ENCODE peak calls at places on chromosomes 13 and 19, in four cellular contexts. B, I, S and N are unnamed samples.
A peak's percentile ranks its signal among the peaks of the same experiment; 100 is the strongest.

GRCh38 chr19:42095814-42096230 is 19.9 kb downstream of the ZNF574 start:
- DNase-seq in B (no peak), I (peak; percentile 96), S (no peak), N (no peak)

GRCh38 chr13:29429496-29429895 is 166.0 kb downstream of the SLC7A1 start:
- DNase-seq in B (no peak), I (no peak), S (no peak), N (no peak)

GRCh38 chr19:8149261-8150094 is at the start of gene FBN3:
- DNase-seq in B (no peak), I (peak; percentile 89), S (no peak), N (no peak)

GRCh38 chr19:28234637-28235036 is 978.3 kb downstream of the UQCRFS1 start:
- DNase-seq in B (no peak), I (peak; percentile 35), S (no peak), N (no peak)

GRCh38 chr19:17615889-17616685 is 60.6 kb downstream of the COLGALT1 start:
- DNase-seq in B (no peak), I (peak; percentile 67), S (no peak), N (no peak)

GRCh38 chr13:95924389-95924994 is 128.7 kb downstream of the UGGT2 start:
- DNase-seq in B (peak; percentile 40), I (peak; percentile 57), S (no peak), N (no peak)

GRCh38 chr13:42968906-42969305 is 23.1 kb downstream of the EPSTI1 start:
- DNase-seq in B (no peak), I (peak; percentile 77), S (no peak), N (no peak)

GRCh38 chr13:105665284-105665683 is 870.2 kb downstream of the EFNB2 start:
- DNase-seq in B (no peak), I (no peak), S (no peak), N (no peak)

GRCh38 chr13:33164331-33164730 is 121.2 kb downstream of the STARD13 start:
- DNase-seq in B (no peak), I (no peak), S (no peak), N (no peak)

GRCh38 chr13:40384976-40385857 is 281.2 kb downstream of the FOXO1 start:
- DNase-seq in B (no peak), I (no peak), S (no peak), N (no peak)

GRCh38 chr19:33883869-33884519 is 87.3 kb downstream of the KCTD15 start:
- DNase-seq in B (no peak), I (peak; percentile 80), S (no peak), N (no peak)

GRCh38 chr19:46384396-46384795 is 29.0 kb downstream of the CCDC8 start:
- DNase-seq in B (no peak), I (peak; percentile 13), S (peak; percentile 54), N (no peak)

GRCh38 chr19:48795855-48796142 is 15.0 kb downstream of the BCAT2 start:
- DNase-seq in B (no peak), I (no peak), S (peak; percentile 87), N (no peak)

GRCh38 chr13:97346561-97347254 is 87.3 kb upstream of the RAP2A start:
- DNase-seq in B (no peak), I (no peak), S (no peak), N (no peak)

GRCh38 chr19:41754596-41754995 is 734 bp upstream of the CEACAM6 start:
- DNase-seq in B (no peak), I (no peak), S (no peak), N (no peak)

GRCh38 chr19:33458807-33459206 is 62.8 kb downstream of the PEPD start:
- DNase-seq in B (no peak), I (peak; percentile 28), S (peak; percentile 23), N (no peak)

GRCh38 chr19:45160870-45161714 is at the start of gene NKPD1:
- DNase-seq in B (no peak), I (peak; percentile 78), S (no peak), N (no peak)

GRCh38 chr19:17259118-17259780 is 5.3 kb downstream of the USHBP1 start:
- DNase-seq in B (no peak), I (no peak), S (no peak), N (no peak)

GRCh38 chr13:60047943-60048342 is 115.8 kb downstream of the DIAPH3 start:
- DNase-seq in B (no peak), I (no peak), S (no peak), N (no peak)

GRCh38 chr13:86870388-86870966 is 800.7 kb upstream of the SLITRK5 start:
- DNase-seq in B (no peak), I (no peak), S (no peak), N (no peak)

GRCh38 chr13:45527699-45528462 is 63.1 kb downstream of the COG3 start:
- DNase-seq in B (no peak), I (no peak), S (no peak), N (no peak)

GRCh38 chr13:112573710-112574109 is 14.2 kb downstream of the TUBGCP3 start:
- DNase-seq in B (no peak), I (no peak), S (no peak), N (no peak)

GRCh38 chr13:41456768-41457588 is at the start of gene RGCC:
- DNase-seq in B (no peak), I (peak; percentile 89), S (peak; percentile 86), N (no peak)

GRCh38 chr13:93966267-93966936 is 513.1 kb downstream of the DCT start:
- DNase-seq in B (no peak), I (no peak), S (no peak), N (no peak)

GRCh38 chr13:31073859-31074718 is 87.6 kb downstream of the HSPH1 start:
- DNase-seq in B (no peak), I (no peak), S (no peak), N (no peak)

GRCh38 chr19:7788178-7788932 is 25.3 kb downstream of the CLEC4M start:
- DNase-seq in B (no peak), I (peak; percentile 75), S (no peak), N (no peak)

GRCh38 chr13:92843549-92843948 is 383.1 kb upstream of the GPC6 start:
- DNase-seq in B (peak; percentile 35), I (no peak), S (no peak), N (no peak)

GRCh38 chr19:16795731-16796130 is 33.5 kb upstream of the SIN3B start:
- DNase-seq in B (no peak), I (no peak), S (no peak), N (no peak)

GRCh38 chr13:77330009-77330471 is 3.1 kb upstream of the MYCBP2 start:
- DNase-seq in B (no peak), I (no peak), S (no peak), N (no peak)

GRCh38 chr19:19835560-19836038 is 14.0 kb upstream of the ZNF506 start:
- DNase-seq in B (no peak), I (no peak), S (no peak), N (no peak)

GRCh38 chr19:40610396-40611064 is 9.4 kb downstream of the LTBP4 start:
- DNase-seq in B (no peak), I (no peak), S (peak; percentile 88), N (no peak)

GRCh38 chr13:50081899-50082425 is 66.7 kb downstream of the KCNRG start:
- DNase-seq in B (peak; percentile 98), I (peak; percentile 100), S (peak; percentile 99), N (peak; percentile 88)
- TF ChIP-seq CTCF in B (no peak), I (no peak), S (no peak), N (no peak)

GRCh38 chr13:53311561-53311960 is 282.9 kb downstream of the OLFM4 start:
- DNase-seq in B (no peak), I (peak; percentile 52), S (no peak), N (no peak)
- TF ChIP-seq CTCF in B (no peak), I (peak; percentile 75), S (no peak), N (no peak)

GRCh38 chr19:35053667-35054293 is 12.3 kb downstream of the HPN start:
- DNase-seq in B (no peak), I (no peak), S (no peak), N (no peak)

GRCh38 chr19:35058370-35058769 is 16.8 kb downstream of the HPN start:
- DNase-seq in B (no peak), I (no peak), S (no peak), N (no peak)

GRCh38 chr19:35054626-35055025 is 13.1 kb downstream of the HPN start:
- DNase-seq in B (no peak), I (no peak), S (no peak), N (no peak)

GRCh38 chr19:35056513-35057063 is 15.1 kb downstream of the HPN start:
- DNase-seq in B (no peak), I (no peak), S (no peak), N (no peak)

DNA sequence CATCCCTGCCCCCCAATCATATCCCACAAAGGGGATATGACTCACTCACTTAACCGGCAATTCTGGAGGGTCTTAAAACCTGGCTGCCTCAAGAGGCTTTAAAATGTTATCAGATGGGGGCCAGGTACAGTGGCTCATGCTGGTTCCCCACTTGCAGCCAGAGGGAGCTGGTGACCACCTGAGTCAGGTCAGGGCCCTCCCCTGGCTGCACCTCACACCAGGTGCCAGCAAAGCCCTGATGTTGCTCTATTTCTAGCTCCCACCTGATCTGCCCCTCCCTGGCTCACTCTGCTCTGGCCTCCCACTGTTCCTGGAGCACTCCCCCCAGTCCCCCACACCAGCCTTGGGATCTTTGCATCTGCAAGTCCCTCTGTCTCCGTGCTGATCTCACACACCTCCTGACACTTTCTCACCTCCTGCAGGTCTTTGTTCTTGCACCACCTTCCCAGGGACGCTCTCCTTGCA is 14.2 kb downstream of the HPN start:
- DNase-seq in B (no peak), I (peak; percentile 96), S (no peak), N (no peak)
- TF ChIP-seq CTCF in B (no peak), I (peak; percentile 84), S (no peak), N (no peak)

DNA sequence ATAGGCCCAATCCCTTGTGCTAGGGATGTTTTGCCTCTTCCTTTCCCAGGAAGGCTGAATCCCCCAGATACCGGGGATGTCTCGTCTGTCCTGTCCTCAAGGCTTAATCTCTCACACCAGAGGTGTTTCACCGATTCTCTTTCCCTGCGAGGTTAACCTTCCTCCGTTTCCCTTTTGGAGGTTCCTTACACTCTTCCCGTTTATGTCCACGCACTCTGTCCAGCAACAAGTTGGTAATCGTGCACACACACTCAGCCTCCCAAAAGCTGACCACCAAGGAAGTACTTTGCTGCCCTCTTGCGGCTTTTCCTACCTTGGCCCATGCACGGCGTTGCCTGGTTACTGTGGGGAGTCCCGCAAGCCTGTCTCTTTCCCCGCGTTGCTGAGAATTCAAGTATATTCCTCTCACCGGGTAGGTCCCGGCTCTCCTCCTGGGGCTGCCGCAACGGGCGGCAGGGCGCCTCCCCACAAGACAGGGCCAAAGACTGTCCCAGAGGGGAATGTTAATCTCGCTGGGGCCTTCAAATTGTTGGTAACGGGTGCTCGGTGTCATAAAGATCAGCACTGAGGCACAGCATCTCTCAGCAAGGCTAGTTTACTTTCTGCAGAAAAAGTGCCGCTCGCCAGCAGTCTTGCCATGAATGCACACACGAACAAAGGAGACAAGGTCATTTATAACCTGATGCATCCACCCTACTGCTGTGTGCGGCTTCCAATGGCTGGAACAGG is 36.7 kb upstream of the CD177 start:
- DNase-seq in B (no peak), I (peak; percentile 96), S (no peak), N (no peak)
- TF ChIP-seq CTCF in B (peak; percentile 33), I (peak; percentile 49), S (no peak), N (no peak)

GRCh38 chr19:2457394-2458037 is 757 bp upstream of the LMNB2 start:
- DNase-seq in B (no peak), I (no peak), S (no peak), N (no peak)
- TF ChIP-seq CTCF in B (no peak), I (no peak), S (no peak), N (no peak)

DNA sequence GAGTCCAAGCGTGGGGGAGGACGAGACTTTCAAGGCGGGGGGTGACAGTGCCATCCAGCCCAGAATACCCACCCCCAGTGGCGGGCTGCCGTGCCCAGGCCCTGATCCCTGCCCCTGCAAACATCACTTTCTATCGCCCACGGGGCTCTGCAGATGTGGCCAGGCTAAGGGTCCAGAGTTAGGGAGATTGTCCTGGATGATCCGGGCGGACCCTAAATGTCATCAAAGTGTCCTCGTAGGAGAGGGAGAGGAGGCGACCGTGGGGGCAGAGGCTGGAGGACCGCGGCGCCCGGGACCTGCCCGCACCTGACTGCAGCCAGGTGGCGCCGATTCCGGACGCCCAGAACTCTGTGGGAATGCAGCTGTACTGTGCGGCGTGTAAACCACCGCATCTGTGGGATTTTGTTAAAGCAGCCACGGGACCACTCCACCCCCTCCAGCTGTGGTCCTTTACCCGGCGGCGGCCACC is 32.4 kb downstream of the GJA3 start:
- DNase-seq in B (no peak), I (peak; percentile 72), S (no peak), N (no peak)
- TF ChIP-seq CTCF in B (peak; percentile 7), I (peak; percentile 74), S (no peak), N (no peak)